ENCODE peak calls at places on chromosome 10, in four cellular contexts. T, S, V and G are unnamed samples.
A peak's percentile ranks its signal among the peaks of the same experiment; 100 is the strongest.

GRCh38 chr10:94500063-94500462 is 45.5 kb upstream of the HELLS start:
- DNase-seq in T (no peak), S (peak; percentile 10), V (no peak), G (peak; percentile 15)

GRCh38 chr10:34821587-34822585 is 6.8 kb upstream of the PARD3 start:
- DNase-seq in V (no peak), T (no peak), S (no peak), G (no peak)

GRCh38 chr10:110821508-110821907 is 50.2 kb upstream of the PDCD4 start:
- DNase-seq in V (no peak), S (no peak), T (no peak), G (no peak)

GRCh38 chr10:121556448-121556847 is 41.8 kb downstream of the FGFR2 start:
- DNase-seq in V (no peak), T (no peak), S (no peak), G (peak; percentile 21)

GRCh38 chr10:114703377-114704125 is 45.5 kb upstream of the ABLIM1 start:
- DNase-seq in T (peak; percentile 38), S (peak; percentile 13), V (no peak), G (peak; percentile 64)

GRCh38 chr10:48251152-48251524 is 23.4 kb downstream of the FRMPD2 start:
- DNase-seq in S (peak; percentile 4), T (no peak), V (no peak), G (no peak)

GRCh38 chr10:132133449-132134291 is 53.1 kb upstream of the DPYSL4 start:
- DNase-seq in T (no peak), V (no peak), S (no peak), G (peak; percentile 64)

GRCh38 chr10:8296090-8296741 is 241.7 kb downstream of the GATA3 start:
- DNase-seq in S (no peak), T (no peak), V (no peak), G (no peak)

GRCh38 chr10:77456414-77456813 is 181.2 kb downstream of the KCNMA1 start:
- DNase-seq in V (no peak), T (no peak), S (no peak), G (peak; percentile 49)

GRCh38 chr10:88181902-88182671 is 318.7 kb downstream of the PTEN start:
- DNase-seq in V (no peak), T (no peak), S (no peak), G (no peak)

GRCh38 chr10:99660662-99661369 is 1.5 kb downstream of the ENTPD7 start:
- DNase-seq in T (no peak), V (no peak), S (no peak), G (no peak)

GRCh38 chr10:99659868-99660366 is 608 bp downstream of the ENTPD7 start:
- DNase-seq in S (no peak), T (no peak), V (no peak), G (peak; percentile 18)

GRCh38 chr10:99656199-99657064 is 2.9 kb upstream of the ENTPD7 start:
- DNase-seq in S (no peak), V (no peak), T (no peak), G (no peak)

GRCh38 chr10:99659031-99659867 is at the start of gene ENTPD7:
- DNase-seq in S (peak; percentile 93), V (peak; percentile 85), T (peak; percentile 99), G (peak; percentile 98)

DNA sequence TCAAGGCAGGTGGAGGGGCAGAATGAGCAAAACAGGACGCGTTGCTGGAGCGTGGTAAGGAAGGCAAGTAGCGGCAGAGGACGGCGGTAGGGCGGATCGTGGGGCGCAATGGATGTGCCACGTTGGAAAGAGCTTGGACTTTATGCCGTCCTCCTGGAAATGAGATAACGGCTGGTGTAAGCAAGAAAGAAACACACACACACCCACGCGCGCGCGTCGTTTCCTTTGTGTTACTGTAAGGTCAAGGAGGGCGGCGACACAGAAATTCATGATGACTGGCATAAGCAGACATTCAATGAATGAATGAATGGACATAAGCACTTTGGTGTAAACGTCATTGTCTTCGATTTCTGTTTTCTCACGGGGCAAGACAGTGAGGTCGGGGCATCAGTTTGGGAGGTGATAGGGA is 683 bp upstream of the ENTPD7 start:
- DNase-seq in V (no peak), S (peak; percentile 39), T (no peak), G (peak; percentile 31)
- TF ChIP-seq CHD2 in V (no peak), S (no peak), T (no peak), G (no peak)

GRCh38 chr10:78660446-78661106 is 408.2 kb upstream of the ZMIZ1 start:
- DNase-seq in S (no peak), T (no peak), V (no peak), G (no peak)

DNA sequence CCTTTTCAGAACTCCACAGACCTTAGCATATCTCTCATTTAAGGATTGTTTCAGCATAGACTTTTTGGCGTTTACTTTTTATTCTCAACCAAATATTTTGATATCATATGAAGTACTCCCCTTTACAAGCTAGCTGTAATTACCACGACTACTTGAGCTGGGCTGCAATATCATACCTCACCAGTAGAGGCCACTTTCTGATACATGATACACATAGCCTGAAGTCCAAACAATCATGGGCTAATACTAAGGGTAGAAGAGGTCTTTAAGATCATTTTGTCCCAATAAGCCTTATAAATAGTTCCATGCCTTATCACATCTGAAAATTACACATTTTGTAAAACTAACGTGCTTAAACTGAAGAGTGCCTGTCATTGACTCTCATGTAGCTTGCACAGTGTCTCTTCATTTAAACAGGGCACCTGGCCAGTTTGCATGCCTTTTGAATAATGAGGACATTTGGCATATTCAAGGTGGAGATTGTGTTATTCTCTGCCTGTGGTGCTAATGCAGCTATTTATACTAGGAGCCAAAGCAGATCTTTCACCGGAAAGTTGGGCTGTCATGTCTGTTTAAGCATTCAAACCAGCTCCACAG is 403.7 kb upstream of the ZMIZ1 start:
- DNase-seq in S (no peak), T (no peak), V (no peak), G (no peak)
- TF ChIP-seq PBX3 in S (no peak), T (no peak), V (no peak), G (no peak)

DNA sequence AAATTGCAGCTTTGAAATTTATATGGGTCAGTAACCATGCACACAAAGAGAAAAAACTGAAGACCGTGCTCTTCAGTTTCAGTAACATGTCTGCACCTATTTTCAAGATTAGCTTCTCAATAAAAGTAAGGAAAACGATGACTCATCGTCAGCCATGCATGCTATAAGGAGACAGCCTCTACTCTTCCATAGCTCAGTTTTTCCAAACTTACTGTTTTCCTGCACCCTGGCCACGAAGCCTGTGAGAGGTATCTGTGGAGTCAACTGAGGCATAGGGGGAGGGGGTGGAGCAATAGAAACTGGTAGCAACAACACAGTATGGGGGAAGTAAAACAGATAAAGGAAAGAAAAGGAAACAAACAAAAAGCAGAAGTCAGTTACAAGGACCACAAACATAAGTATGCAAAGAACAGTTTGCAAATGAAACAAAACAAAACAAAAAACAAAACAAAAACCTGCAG is 58.0 kb downstream of the PDSS1 start:
- DNase-seq in T (no peak), S (no peak), V (peak; percentile 67), G (no peak)
- TF ChIP-seq CHD2 in T (no peak), S (no peak), V (peak; percentile 47), G (no peak)

DNA sequence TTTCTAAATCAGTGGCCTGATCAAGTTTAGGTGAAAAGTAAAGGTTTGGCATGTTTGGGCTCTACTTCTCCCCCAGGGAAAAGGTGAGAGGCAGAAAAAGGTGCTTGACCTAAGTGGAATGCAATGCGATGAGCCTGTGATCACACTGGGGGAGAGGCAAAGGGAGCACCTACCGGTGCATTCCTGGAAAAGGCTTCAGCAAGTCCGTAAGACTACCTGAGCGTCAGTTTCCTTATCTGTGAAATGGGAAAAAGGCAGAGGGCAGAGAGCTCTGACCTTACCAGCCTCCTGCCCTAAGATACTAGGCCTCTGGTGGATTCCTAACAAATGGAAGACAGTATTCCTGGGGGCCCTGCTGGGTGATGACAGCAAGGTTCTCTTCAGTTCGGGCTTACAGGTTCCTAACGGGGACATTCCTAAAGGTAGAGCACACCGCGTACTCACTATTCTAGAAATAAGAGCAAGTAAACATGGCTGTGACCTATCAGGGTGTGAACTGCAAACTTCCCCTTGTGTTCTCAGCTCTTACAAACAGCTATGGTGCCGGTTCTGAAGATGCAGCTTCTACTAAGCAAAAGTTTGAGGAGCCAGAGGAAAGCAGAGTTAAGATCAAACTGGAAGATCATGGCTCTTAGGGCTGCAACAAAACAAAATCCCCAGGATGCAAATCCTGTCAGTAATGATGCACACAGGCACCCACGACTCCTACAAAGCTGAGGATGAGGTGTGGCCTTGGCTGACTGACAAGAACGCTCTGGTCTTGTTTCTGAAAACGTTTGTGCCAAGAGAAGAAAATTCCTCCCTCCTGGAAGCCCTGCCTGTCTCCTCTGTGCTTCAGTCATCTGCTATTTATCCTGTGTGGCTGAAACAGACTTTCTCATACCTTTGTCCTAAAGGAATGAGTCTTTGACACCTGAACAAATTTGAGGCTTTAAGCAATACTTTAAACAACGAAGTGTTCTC is 13.3 kb upstream of the ACSL5 start:
- DNase-seq in V (no peak), T (no peak), S (no peak), G (no peak)
- TF ChIP-seq PBX3 in V (no peak), T (no peak), S (no peak), G (no peak)

DNA sequence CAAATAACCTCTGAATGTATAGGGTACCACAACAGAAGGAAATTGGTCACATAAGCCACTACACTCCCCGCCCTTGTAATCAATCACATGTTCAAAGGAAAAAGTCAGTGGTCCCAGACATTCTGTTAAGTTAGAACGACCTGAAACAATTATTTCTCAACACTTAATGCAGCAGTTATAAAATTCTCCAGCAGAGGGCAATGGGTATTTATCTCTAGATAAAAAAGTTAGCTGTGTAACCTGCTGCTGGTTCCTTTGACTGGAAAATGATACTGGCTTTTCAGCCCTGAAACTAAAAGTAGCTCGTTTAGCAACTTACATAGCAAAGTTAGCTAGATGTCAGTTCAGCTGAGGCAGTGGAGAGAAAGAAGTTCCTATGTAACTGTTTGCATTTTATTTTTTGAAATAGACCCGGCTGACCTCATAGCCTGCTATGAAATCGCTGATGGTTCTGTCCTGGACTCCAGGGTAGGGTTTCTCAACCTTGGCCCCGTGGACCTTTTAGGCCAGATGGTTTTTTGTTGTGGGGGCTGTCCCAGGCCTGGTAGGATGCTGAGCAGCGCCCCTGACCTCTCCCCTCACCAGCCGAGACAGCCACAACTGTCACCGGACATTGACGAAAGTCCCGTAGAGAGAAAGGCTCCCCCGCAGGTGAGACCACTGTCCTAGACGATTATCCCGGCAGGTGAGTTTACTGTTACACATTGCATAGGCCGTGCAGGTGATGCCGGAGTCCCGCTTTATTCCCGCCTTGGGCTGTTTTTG is 40.2 kb upstream of the PROSER2 start:
- DNase-seq in T (peak; percentile 72), V (peak; percentile 35), S (peak; percentile 71), G (peak; percentile 61)
- TF ChIP-seq CHD2 in T (no peak), V (no peak), S (no peak), G (no peak)

GRCh38 chr10:123145542-123146012 is 2.4 kb upstream of the HMX2 start:
- DNase-seq in S (no peak), V (no peak), T (no peak), G (peak; percentile 29)
- TF ChIP-seq PBX3 in S (no peak), V (no peak), T (no peak), G (no peak)

GRCh38 chr10:28661035-28661434 is 16.3 kb upstream of the BAMBI start:
- DNase-seq in S (no peak), T (no peak), V (no peak), G (no peak)
- TF ChIP-seq CHD2 in S (no peak), T (no peak), V (no peak), G (no peak)

DNA sequence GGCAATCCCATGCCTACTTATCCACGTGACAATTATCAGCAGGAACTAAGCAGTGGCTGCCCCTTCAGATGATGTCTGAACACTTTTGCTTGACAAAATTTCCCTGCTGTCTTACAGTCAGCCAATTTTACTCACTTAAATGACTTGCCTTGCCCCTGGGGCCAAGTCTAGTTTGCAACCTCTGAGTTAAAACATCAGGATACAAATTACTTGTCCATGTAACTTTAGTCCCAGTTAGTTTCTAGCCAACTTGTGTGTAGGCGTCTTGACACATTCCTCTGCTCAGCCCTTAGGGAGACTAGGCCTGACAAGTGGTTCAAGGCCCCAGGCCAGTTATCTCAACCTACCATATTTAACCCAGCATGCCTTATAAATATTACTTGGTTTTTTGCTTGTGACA is 11.6 kb upstream of the TYSND1 start:
- DNase-seq in V (no peak), T (no peak), S (no peak), G (no peak)
- TF ChIP-seq PBX3 in V (no peak), T (no peak), S (no peak), G (no peak)